ENCODE peak calls at places on chromosomes 7 and 10, in seven cellular contexts. One of them, this sample, is unnamed.

GRCh38 chr7:66281678-66282593 is 76.8 kb downstream of the TPST1 start:
- DNase-seq in aorta: no peak
- DNase-seq in mesendoderm: peak; percentile 34
- DNase-seq in NCI-H1417 treated with DMSO at 0.1 percent for 48 hours: no peak
- DNase-seq in right cardiac atrium: no peak
- DNase-seq in stimulated activated CD4-positive, alpha-beta T cell treated with anti-CD3 and anti-CD28 coated beads, TNF-alpha, amount 100 ng/mL, for 24 hours: no peak
- DNase-seq in cardiac fibroblast: peak; percentile 97
- DNase-seq in this sample: no peak

GRCh38 chr7:100567045-100567730 is 6.5 kb downstream of the SAP25 start:
- DNase-seq in aorta: no peak
- DNase-seq in mesendoderm: no peak
- DNase-seq in NCI-H1417 treated with DMSO at 0.1 percent for 48 hours: no peak
- DNase-seq in right cardiac atrium: peak; percentile 44
- DNase-seq in stimulated activated CD4-positive, alpha-beta T cell treated with anti-CD3 and anti-CD28 coated beads, TNF-alpha, amount 100 ng/mL, for 24 hours: no peak
- DNase-seq in cardiac fibroblast: no peak
- DNase-seq in this sample: no peak

GRCh38 chr7:95365151-95365550 is 31.0 kb downstream of the PON3 start:
- DNase-seq in aorta: no peak
- DNase-seq in mesendoderm: no peak
- DNase-seq in NCI-H1417 treated with DMSO at 0.1 percent for 48 hours: no peak
- DNase-seq in right cardiac atrium: no peak
- DNase-seq in stimulated activated CD4-positive, alpha-beta T cell treated with anti-CD3 and anti-CD28 coated beads, TNF-alpha, amount 100 ng/mL, for 24 hours: no peak
- DNase-seq in cardiac fibroblast: peak; percentile 30
- DNase-seq in this sample: no peak

GRCh38 chr7:51019891-51020855 is 237.5 kb upstream of the GRB10 start:
- DNase-seq in aorta: no peak
- DNase-seq in mesendoderm: no peak
- DNase-seq in NCI-H1417 treated with DMSO at 0.1 percent for 48 hours: no peak
- DNase-seq in right cardiac atrium: no peak
- DNase-seq in stimulated activated CD4-positive, alpha-beta T cell treated with anti-CD3 and anti-CD28 coated beads, TNF-alpha, amount 100 ng/mL, for 24 hours: no peak
- DNase-seq in cardiac fibroblast: no peak
- DNase-seq in this sample: no peak

GRCh38 chr7:2109936-2110585 is 122.7 kb downstream of the MAD1L1 start:
- DNase-seq in aorta: no peak
- DNase-seq in mesendoderm: peak; percentile 32
- DNase-seq in NCI-H1417 treated with DMSO at 0.1 percent for 48 hours: no peak
- DNase-seq in right cardiac atrium: peak; percentile 20
- DNase-seq in stimulated activated CD4-positive, alpha-beta T cell treated with anti-CD3 and anti-CD28 coated beads, TNF-alpha, amount 100 ng/mL, for 24 hours: peak; percentile 76
- DNase-seq in cardiac fibroblast: peak; percentile 94
- DNase-seq in this sample: peak; percentile 30

GRCh38 chr10:62681211-62681940 is 123.1 kb upstream of the ADO start:
- DNase-seq in aorta: no peak
- DNase-seq in mesendoderm: peak; percentile 83
- DNase-seq in NCI-H1417 treated with DMSO at 0.1 percent for 48 hours: no peak
- DNase-seq in right cardiac atrium: peak; percentile 60
- DNase-seq in stimulated activated CD4-positive, alpha-beta T cell treated with anti-CD3 and anti-CD28 coated beads, TNF-alpha, amount 100 ng/mL, for 24 hours: peak; percentile 85
- DNase-seq in cardiac fibroblast: peak; percentile 8
- DNase-seq in this sample: peak; percentile 73

GRCh38 chr10:44647877-44648542 is 263.1 kb upstream of the CXCL12 start:
- DNase-seq in aorta: no peak
- DNase-seq in mesendoderm: no peak
- DNase-seq in NCI-H1417 treated with DMSO at 0.1 percent for 48 hours: no peak
- DNase-seq in right cardiac atrium: no peak
- DNase-seq in stimulated activated CD4-positive, alpha-beta T cell treated with anti-CD3 and anti-CD28 coated beads, TNF-alpha, amount 100 ng/mL, for 24 hours: no peak
- DNase-seq in cardiac fibroblast: peak; percentile 70
- DNase-seq in this sample: no peak

GRCh38 chr10:33279276-33279675 is 55.2 kb downstream of the NRP1 start:
- DNase-seq in aorta: no peak
- DNase-seq in mesendoderm: peak; percentile 33
- DNase-seq in NCI-H1417 treated with DMSO at 0.1 percent for 48 hours: no peak
- DNase-seq in right cardiac atrium: no peak
- DNase-seq in stimulated activated CD4-positive, alpha-beta T cell treated with anti-CD3 and anti-CD28 coated beads, TNF-alpha, amount 100 ng/mL, for 24 hours: no peak
- DNase-seq in cardiac fibroblast: no peak
- DNase-seq in this sample: no peak

GRCh38 chr10:2619927-2620326 is 447.4 kb upstream of the PFKP start:
- DNase-seq in aorta: no peak
- DNase-seq in mesendoderm: peak; percentile 46
- DNase-seq in NCI-H1417 treated with DMSO at 0.1 percent for 48 hours: no peak
- DNase-seq in right cardiac atrium: no peak
- DNase-seq in stimulated activated CD4-positive, alpha-beta T cell treated with anti-CD3 and anti-CD28 coated beads, TNF-alpha, amount 100 ng/mL, for 24 hours: no peak
- DNase-seq in cardiac fibroblast: no peak
- DNase-seq in this sample: no peak

GRCh38 chr10:61882621-61883375 is 18.7 kb upstream of the ARID5B start:
- DNase-seq in aorta: no peak
- DNase-seq in mesendoderm: no peak
- DNase-seq in NCI-H1417 treated with DMSO at 0.1 percent for 48 hours: no peak
- DNase-seq in right cardiac atrium: no peak
- DNase-seq in stimulated activated CD4-positive, alpha-beta T cell treated with anti-CD3 and anti-CD28 coated beads, TNF-alpha, amount 100 ng/mL, for 24 hours: peak; percentile 63
- DNase-seq in cardiac fibroblast: peak; percentile 59
- DNase-seq in this sample: peak; percentile 54

GRCh38 chr7:45704683-45705016 is 130.5 kb downstream of the ADCY1 start:
- DNase-seq in aorta: no peak
- DNase-seq in mesendoderm: no peak
- DNase-seq in NCI-H1417 treated with DMSO at 0.1 percent for 48 hours: no peak
- DNase-seq in right cardiac atrium: no peak
- DNase-seq in stimulated activated CD4-positive, alpha-beta T cell treated with anti-CD3 and anti-CD28 coated beads, TNF-alpha, amount 100 ng/mL, for 24 hours: no peak
- DNase-seq in cardiac fibroblast: no peak
- DNase-seq in this sample: no peak

GRCh38 chr7:94145602-94146001 is 141.4 kb upstream of the BET1 start:
- DNase-seq in aorta: no peak
- DNase-seq in mesendoderm: no peak
- DNase-seq in NCI-H1417 treated with DMSO at 0.1 percent for 48 hours: no peak
- DNase-seq in right cardiac atrium: no peak
- DNase-seq in stimulated activated CD4-positive, alpha-beta T cell treated with anti-CD3 and anti-CD28 coated beads, TNF-alpha, amount 100 ng/mL, for 24 hours: no peak
- DNase-seq in cardiac fibroblast: peak; percentile 90
- DNase-seq in this sample: no peak

GRCh38 chr7:150806454-150806853 is 5.9 kb downstream of the TMEM176A start:
- DNase-seq in aorta: no peak
- DNase-seq in mesendoderm: no peak
- DNase-seq in NCI-H1417 treated with DMSO at 0.1 percent for 48 hours: no peak
- DNase-seq in right cardiac atrium: no peak
- DNase-seq in stimulated activated CD4-positive, alpha-beta T cell treated with anti-CD3 and anti-CD28 coated beads, TNF-alpha, amount 100 ng/mL, for 24 hours: no peak
- DNase-seq in cardiac fibroblast: no peak
- DNase-seq in this sample: no peak

GRCh38 chr10:29257106-29257783 is 31.6 kb upstream of the LYZL1 start:
- DNase-seq in aorta: peak; percentile 81
- DNase-seq in mesendoderm: peak; percentile 48
- DNase-seq in NCI-H1417 treated with DMSO at 0.1 percent for 48 hours: no peak
- DNase-seq in right cardiac atrium: peak; percentile 72
- DNase-seq in stimulated activated CD4-positive, alpha-beta T cell treated with anti-CD3 and anti-CD28 coated beads, TNF-alpha, amount 100 ng/mL, for 24 hours: no peak
- DNase-seq in cardiac fibroblast: peak; percentile 93
- DNase-seq in this sample: no peak

GRCh38 chr10:34018811-34019210 is 684.3 kb upstream of the NRP1 start:
- DNase-seq in aorta: no peak
- DNase-seq in mesendoderm: no peak
- DNase-seq in NCI-H1417 treated with DMSO at 0.1 percent for 48 hours: no peak
- DNase-seq in right cardiac atrium: no peak
- DNase-seq in stimulated activated CD4-positive, alpha-beta T cell treated with anti-CD3 and anti-CD28 coated beads, TNF-alpha, amount 100 ng/mL, for 24 hours: no peak
- DNase-seq in cardiac fibroblast: no peak
- DNase-seq in this sample: no peak

GRCh38 chr7:2217716-2218443 is 14.9 kb downstream of the MAD1L1 start:
- DNase-seq in aorta: no peak
- DNase-seq in mesendoderm: no peak
- DNase-seq in NCI-H1417 treated with DMSO at 0.1 percent for 48 hours: no peak
- DNase-seq in right cardiac atrium: peak; percentile 38
- DNase-seq in stimulated activated CD4-positive, alpha-beta T cell treated with anti-CD3 and anti-CD28 coated beads, TNF-alpha, amount 100 ng/mL, for 24 hours: no peak
- DNase-seq in cardiac fibroblast: no peak
- DNase-seq in this sample: no peak

GRCh38 chr10:75717126-75717916 is 285.9 kb downstream of the LRMDA start:
- DNase-seq in aorta: no peak
- DNase-seq in mesendoderm: no peak
- DNase-seq in NCI-H1417 treated with DMSO at 0.1 percent for 48 hours: no peak
- DNase-seq in right cardiac atrium: no peak
- DNase-seq in stimulated activated CD4-positive, alpha-beta T cell treated with anti-CD3 and anti-CD28 coated beads, TNF-alpha, amount 100 ng/mL, for 24 hours: no peak
- DNase-seq in cardiac fibroblast: peak; percentile 2
- DNase-seq in this sample: no peak

GRCh38 chr10:60798031-60798430 is 19.8 kb downstream of the CDK1 start:
- DNase-seq in aorta: no peak
- DNase-seq in mesendoderm: no peak
- DNase-seq in NCI-H1417 treated with DMSO at 0.1 percent for 48 hours: no peak
- DNase-seq in right cardiac atrium: no peak
- DNase-seq in stimulated activated CD4-positive, alpha-beta T cell treated with anti-CD3 and anti-CD28 coated beads, TNF-alpha, amount 100 ng/mL, for 24 hours: no peak
- DNase-seq in cardiac fibroblast: peak; percentile 60
- DNase-seq in this sample: no peak

GRCh38 chr10:114767589-114768393 is 53.8 kb upstream of the FHIP2A start:
- DNase-seq in aorta: no peak
- DNase-seq in mesendoderm: peak; percentile 35
- DNase-seq in NCI-H1417 treated with DMSO at 0.1 percent for 48 hours: no peak
- DNase-seq in right cardiac atrium: peak; percentile 80
- DNase-seq in stimulated activated CD4-positive, alpha-beta T cell treated with anti-CD3 and anti-CD28 coated beads, TNF-alpha, amount 100 ng/mL, for 24 hours: no peak
- DNase-seq in cardiac fibroblast: no peak
- DNase-seq in this sample: no peak

GRCh38 chr7:46257766-46258448 is 336.8 kb upstream of the IGFBP3 start:
- DNase-seq in aorta: no peak
- DNase-seq in mesendoderm: no peak
- DNase-seq in NCI-H1417 treated with DMSO at 0.1 percent for 48 hours: no peak
- DNase-seq in right cardiac atrium: no peak
- DNase-seq in stimulated activated CD4-positive, alpha-beta T cell treated with anti-CD3 and anti-CD28 coated beads, TNF-alpha, amount 100 ng/mL, for 24 hours: no peak
- DNase-seq in cardiac fibroblast: peak; percentile 92
- DNase-seq in this sample: no peak

GRCh38 chr7:117385340-117386124 is 41.8 kb downstream of the ASZ1 start:
- DNase-seq in aorta: no peak
- DNase-seq in mesendoderm: no peak
- DNase-seq in NCI-H1417 treated with DMSO at 0.1 percent for 48 hours: no peak
- DNase-seq in right cardiac atrium: no peak
- DNase-seq in stimulated activated CD4-positive, alpha-beta T cell treated with anti-CD3 and anti-CD28 coated beads, TNF-alpha, amount 100 ng/mL, for 24 hours: no peak
- DNase-seq in cardiac fibroblast: peak; percentile 47
- DNase-seq in this sample: no peak

GRCh38 chr7:17448479-17449423 is 150.3 kb downstream of the AHR start:
- DNase-seq in aorta: no peak
- DNase-seq in mesendoderm: no peak
- DNase-seq in NCI-H1417 treated with DMSO at 0.1 percent for 48 hours: no peak
- DNase-seq in right cardiac atrium: no peak
- DNase-seq in stimulated activated CD4-positive, alpha-beta T cell treated with anti-CD3 and anti-CD28 coated beads, TNF-alpha, amount 100 ng/mL, for 24 hours: no peak
- DNase-seq in cardiac fibroblast: peak; percentile 29
- DNase-seq in this sample: no peak

GRCh38 chr7:29812185-29812876 is 6.0 kb downstream of the WIPF3 start:
- DNase-seq in aorta: no peak
- DNase-seq in mesendoderm: no peak
- DNase-seq in NCI-H1417 treated with DMSO at 0.1 percent for 48 hours: no peak
- DNase-seq in right cardiac atrium: no peak
- DNase-seq in stimulated activated CD4-positive, alpha-beta T cell treated with anti-CD3 and anti-CD28 coated beads, TNF-alpha, amount 100 ng/mL, for 24 hours: no peak
- DNase-seq in cardiac fibroblast: no peak
- DNase-seq in this sample: no peak

GRCh38 chr10:110793128-110793812 is 78.5 kb upstream of the PDCD4 start:
- DNase-seq in aorta: no peak
- DNase-seq in mesendoderm: no peak
- DNase-seq in NCI-H1417 treated with DMSO at 0.1 percent for 48 hours: no peak
- DNase-seq in right cardiac atrium: no peak
- DNase-seq in stimulated activated CD4-positive, alpha-beta T cell treated with anti-CD3 and anti-CD28 coated beads, TNF-alpha, amount 100 ng/mL, for 24 hours: no peak
- DNase-seq in cardiac fibroblast: no peak
- DNase-seq in this sample: no peak

GRCh38 chr7:32569388-32570289 is 74.3 kb downstream of the AVL9 start:
- DNase-seq in aorta: no peak
- DNase-seq in mesendoderm: no peak
- DNase-seq in NCI-H1417 treated with DMSO at 0.1 percent for 48 hours: no peak
- DNase-seq in right cardiac atrium: no peak
- DNase-seq in stimulated activated CD4-positive, alpha-beta T cell treated with anti-CD3 and anti-CD28 coated beads, TNF-alpha, amount 100 ng/mL, for 24 hours: no peak
- DNase-seq in cardiac fibroblast: no peak
- DNase-seq in this sample: no peak

GRCh38 chr10:76356557-76356956 is 925.1 kb downstream of the LRMDA start:
- DNase-seq in aorta: no peak
- DNase-seq in mesendoderm: no peak
- DNase-seq in NCI-H1417 treated with DMSO at 0.1 percent for 48 hours: no peak
- DNase-seq in right cardiac atrium: no peak
- DNase-seq in stimulated activated CD4-positive, alpha-beta T cell treated with anti-CD3 and anti-CD28 coated beads, TNF-alpha, amount 100 ng/mL, for 24 hours: no peak
- DNase-seq in cardiac fibroblast: no peak
- DNase-seq in this sample: no peak

GRCh38 chr10:44313706-44314307 is 71.1 kb downstream of the CXCL12 start:
- DNase-seq in aorta: no peak
- DNase-seq in mesendoderm: no peak
- DNase-seq in NCI-H1417 treated with DMSO at 0.1 percent for 48 hours: no peak
- DNase-seq in right cardiac atrium: no peak
- DNase-seq in stimulated activated CD4-positive, alpha-beta T cell treated with anti-CD3 and anti-CD28 coated beads, TNF-alpha, amount 100 ng/mL, for 24 hours: no peak
- DNase-seq in cardiac fibroblast: no peak
- DNase-seq in this sample: no peak

GRCh38 chr7:140646931-140647647 is 6.5 kb upstream of the DENND2A start:
- DNase-seq in aorta: peak; percentile 71
- DNase-seq in mesendoderm: peak; percentile 89
- DNase-seq in NCI-H1417 treated with DMSO at 0.1 percent for 48 hours: no peak
- DNase-seq in right cardiac atrium: no peak
- DNase-seq in stimulated activated CD4-positive, alpha-beta T cell treated with anti-CD3 and anti-CD28 coated beads, TNF-alpha, amount 100 ng/mL, for 24 hours: no peak
- DNase-seq in cardiac fibroblast: no peak
- DNase-seq in this sample: no peak

GRCh38 chr10:65622608-65623007 is 1303.2 kb upstream of the LRRTM3 start:
- DNase-seq in aorta: no peak
- DNase-seq in mesendoderm: no peak
- DNase-seq in NCI-H1417 treated with DMSO at 0.1 percent for 48 hours: no peak
- DNase-seq in right cardiac atrium: no peak
- DNase-seq in stimulated activated CD4-positive, alpha-beta T cell treated with anti-CD3 and anti-CD28 coated beads, TNF-alpha, amount 100 ng/mL, for 24 hours: no peak
- DNase-seq in cardiac fibroblast: no peak
- DNase-seq in this sample: no peak

GRCh38 chr10:84334806-84335205 is 6.4 kb downstream of the CCSER2 start:
- DNase-seq in aorta: no peak
- DNase-seq in mesendoderm: no peak
- DNase-seq in NCI-H1417 treated with DMSO at 0.1 percent for 48 hours: no peak
- DNase-seq in right cardiac atrium: no peak
- DNase-seq in stimulated activated CD4-positive, alpha-beta T cell treated with anti-CD3 and anti-CD28 coated beads, TNF-alpha, amount 100 ng/mL, for 24 hours: no peak
- DNase-seq in cardiac fibroblast: no peak
- DNase-seq in this sample: no peak

GRCh38 chr10:88553116-88553752 is 29.9 kb downstream of the RNLS start:
- DNase-seq in aorta: no peak
- DNase-seq in mesendoderm: peak; percentile 65
- DNase-seq in NCI-H1417 treated with DMSO at 0.1 percent for 48 hours: no peak
- DNase-seq in right cardiac atrium: no peak
- DNase-seq in stimulated activated CD4-positive, alpha-beta T cell treated with anti-CD3 and anti-CD28 coated beads, TNF-alpha, amount 100 ng/mL, for 24 hours: peak; percentile 7
- DNase-seq in cardiac fibroblast: peak; percentile 91
- DNase-seq in this sample: no peak

GRCh38 chr10:129888784-129889616 is 75.1 kb downstream of the EBF3 start:
- DNase-seq in aorta: peak; percentile 87
- DNase-seq in mesendoderm: peak; percentile 86
- DNase-seq in NCI-H1417 treated with DMSO at 0.1 percent for 48 hours: no peak
- DNase-seq in right cardiac atrium: peak; percentile 87
- DNase-seq in stimulated activated CD4-positive, alpha-beta T cell treated with anti-CD3 and anti-CD28 coated beads, TNF-alpha, amount 100 ng/mL, for 24 hours: peak; percentile 54
- DNase-seq in cardiac fibroblast: peak; percentile 66
- DNase-seq in this sample: peak; percentile 9

GRCh38 chr7:53336133-53336532 is 300.7 kb downstream of the POM121L12 start:
- DNase-seq in aorta: no peak
- DNase-seq in mesendoderm: no peak
- DNase-seq in NCI-H1417 treated with DMSO at 0.1 percent for 48 hours: no peak
- DNase-seq in right cardiac atrium: peak; percentile 9
- DNase-seq in stimulated activated CD4-positive, alpha-beta T cell treated with anti-CD3 and anti-CD28 coated beads, TNF-alpha, amount 100 ng/mL, for 24 hours: no peak
- DNase-seq in cardiac fibroblast: no peak
- DNase-seq in this sample: no peak

GRCh38 chr10:132397671-132398565 is 918 bp downstream of the PWWP2B start:
- DNase-seq in aorta: no peak
- DNase-seq in mesendoderm: no peak
- DNase-seq in NCI-H1417 treated with DMSO at 0.1 percent for 48 hours: no peak
- DNase-seq in right cardiac atrium: peak; percentile 74
- DNase-seq in stimulated activated CD4-positive, alpha-beta T cell treated with anti-CD3 and anti-CD28 coated beads, TNF-alpha, amount 100 ng/mL, for 24 hours: peak; percentile 50
- DNase-seq in cardiac fibroblast: peak; percentile 67
- DNase-seq in this sample: peak; percentile 25

GRCh38 chr10:131311661-131312260 is at the start of gene TCERG1L:
- DNase-seq in aorta: peak; percentile 69
- DNase-seq in mesendoderm: peak; percentile 82
- DNase-seq in NCI-H1417 treated with DMSO at 0.1 percent for 48 hours: no peak
- DNase-seq in right cardiac atrium: no peak
- DNase-seq in stimulated activated CD4-positive, alpha-beta T cell treated with anti-CD3 and anti-CD28 coated beads, TNF-alpha, amount 100 ng/mL, for 24 hours: peak; percentile 21
- DNase-seq in cardiac fibroblast: no peak
- DNase-seq in this sample: no peak

GRCh38 chr7:25517906-25518305 is 289.6 kb upstream of the NPVF start:
- DNase-seq in aorta: no peak
- DNase-seq in mesendoderm: peak; percentile 11
- DNase-seq in NCI-H1417 treated with DMSO at 0.1 percent for 48 hours: no peak
- DNase-seq in right cardiac atrium: no peak
- DNase-seq in stimulated activated CD4-positive, alpha-beta T cell treated with anti-CD3 and anti-CD28 coated beads, TNF-alpha, amount 100 ng/mL, for 24 hours: no peak
- DNase-seq in cardiac fibroblast: no peak
- DNase-seq in this sample: no peak

This sample was measured in activated T-helper 9 cell treated with anti-CD3 and anti-CD28 coated beads, Interleukin-2, amount 50 U/mL, for 16 hours.